ENCODE peak calls at places on chromosomes 3 and 15, in six cellular contexts. H is gastrocnemius medialis, F is tibial artery, J is uterus, O is RWPE2, Z is OCI-LY7. I is an unnamed sample. For H3K4me1, the result is how much of the 10 kb centered on the place peaks cover.

GRCh38 chr3:64945171-64945684 is 257.4 kb upstream of the ADAMTS9 start:
- DNase-seq in H (peak), F (peak), Z (no peak), J (peak), O (no peak), I (peak)

GRCh38 chr3:100261481-100261903 is 700 bp downstream of the TBC1D23 start:
- DNase-seq in F (no peak), J (no peak), O (no peak), Z (no peak), H (no peak), I (no peak)

GRCh38 chr3:131053021-131053420 is 26.3 kb downstream of the NEK11 start:
- DNase-seq in F (no peak), Z (no peak), J (no peak), H (no peak), O (no peak), I (no peak)

GRCh38 chr3:158247288-158247687 is 137.4 kb downstream of the RSRC1 start:
- DNase-seq in O (no peak), J (no peak), H (no peak), Z (no peak), F (no peak), I (no peak)

GRCh38 chr3:550481-550880 is 353.9 kb downstream of the CHL1 start:
- DNase-seq in F (no peak), J (no peak), O (no peak), H (no peak), Z (no peak), I (no peak)

GRCh38 chr3:114902691-114903101 is 244.4 kb downstream of the ZBTB20 start:
- DNase-seq in H (no peak), F (no peak), O (no peak), Z (no peak), J (no peak), I (no peak)

GRCh38 chr3:185270262-185270955 is 16.6 kb upstream of the EHHADH start:
- DNase-seq in J (no peak), Z (no peak), H (no peak), O (no peak), F (no peak), I (no peak)

GRCh38 chr3:129045675-129046036 is 14.9 kb upstream of the GP9 start:
- DNase-seq in Z (no peak), F (no peak), J (no peak), H (no peak), O (no peak), I (peak)

GRCh38 chr3:149968216-149968615 is 2.5 kb downstream of the PFN2 start:
- DNase-seq in O (no peak), H (no peak), F (no peak), J (no peak), Z (no peak), I (no peak)

GRCh38 chr3:153164009-153164550 is 2.1 kb downstream of the RAP2B start:
- DNase-seq in H (no peak), O (no peak), Z (no peak), J (no peak), F (no peak), I (no peak)

GRCh38 chr15:27433604-27434003 is 462.6 kb downstream of the GABRG3 start:
- DNase-seq in Z (no peak), J (no peak), H (no peak), O (no peak), F (no peak), I (no peak)

GRCh38 chr3:16101295-16102186 is 72.9 kb upstream of the GALNT15 start:
- DNase-seq in J (no peak), O (peak), H (no peak), F (no peak), Z (no peak), I (no peak)

GRCh38 chr15:56805466-56806146 is 72.3 kb upstream of the ZNF280D start:
- DNase-seq in H (peak), O (peak), J (peak), F (no peak), Z (no peak), I (no peak)

GRCh38 chr3:43073836-43074220 is 32.1 kb downstream of the POMGNT2 start:
- DNase-seq in O (no peak), H (no peak), Z (no peak), F (no peak), J (no peak), I (no peak)

GRCh38 chr15:58454950-58455401 is 23.2 kb downstream of the LIPC start:
- DNase-seq in J (no peak), H (no peak), F (no peak), Z (no peak), O (no peak), I (no peak)

GRCh38 chr3:172321035-172321434 is 127.2 kb downstream of the GHSR start:
- DNase-seq in O (no peak), F (no peak), H (no peak), J (no peak), Z (no peak), I (no peak)

GRCh38 chr3:99498544-99499234 is 139.7 kb upstream of the COL8A1 start:
- DNase-seq in J (no peak), O (no peak), F (peak), Z (no peak), H (no peak), I (no peak)

GRCh38 chr3:87287025-87287424 is 10.6 kb upstream of the POU1F1 start:
- DNase-seq in H (no peak), J (no peak), F (no peak), Z (no peak), O (no peak), I (no peak)

GRCh38 chr15:79933245-79933644 is 36.4 kb upstream of the MTHFS start:
- DNase-seq in J (no peak), H (no peak), O (no peak), F (no peak), Z (no peak), I (no peak)

GRCh38 chr3:125140817-125141595 is 71.5 kb downstream of the SLC12A8 start:
- DNase-seq in J (no peak), O (no peak), Z (no peak), F (no peak), H (no peak), I (peak)

DNA sequence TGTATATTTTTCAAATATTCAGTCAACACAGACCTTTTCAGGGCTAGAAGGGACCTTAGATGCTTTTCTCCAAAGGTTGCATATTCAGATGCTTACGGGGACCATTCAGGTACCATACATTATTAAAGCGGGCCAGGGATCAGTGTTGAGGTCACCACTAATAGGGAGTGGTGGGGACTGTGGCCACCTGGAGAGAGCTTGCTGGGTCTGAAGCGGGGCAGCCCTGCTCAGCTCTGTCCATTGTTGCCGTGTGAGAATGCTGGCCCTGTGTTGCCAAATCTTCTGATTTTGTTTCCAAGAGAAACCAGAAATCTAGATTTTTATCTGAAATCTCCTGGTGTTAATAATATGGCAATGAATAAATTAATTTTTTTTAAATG is 23.7 kb downstream of the ABHD2 start:
- DNase-seq in O (no peak), Z (no peak), J (no peak), H (no peak), F (no peak), I (no peak)
- H3K4me1 ChIP-seq in O (under half), Z (under half), J (under half), H (under half), F (half or more), I (half or more)

DNA sequence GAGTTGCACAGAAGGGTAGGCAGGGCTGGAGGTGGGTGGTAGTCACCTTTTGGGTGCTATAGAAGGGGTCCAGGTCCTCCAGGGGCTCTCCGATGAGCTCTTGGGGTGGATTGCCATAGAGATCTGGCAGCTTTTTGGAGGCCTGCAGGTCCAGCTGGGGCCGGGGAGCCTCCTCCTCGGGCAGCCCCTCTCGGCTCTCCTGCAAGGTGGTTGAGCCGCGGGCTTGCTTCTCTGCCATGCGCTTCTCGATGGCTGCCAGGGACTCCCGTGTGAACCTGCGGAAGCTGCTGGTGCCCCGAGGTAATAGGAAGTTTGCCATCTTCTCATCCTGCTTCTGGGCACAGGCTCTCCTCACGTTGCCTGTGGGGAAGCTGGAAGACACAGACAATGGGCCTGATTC is 16.5 kb downstream of the SCN5A start:
- DNase-seq in F (no peak), J (no peak), H (no peak), Z (no peak), O (no peak), I (no peak)
- H3K27ac ChIP-seq in F (no peak), J (no peak), H (no peak), Z (no peak), O (no peak), I (no peak)

DNA sequence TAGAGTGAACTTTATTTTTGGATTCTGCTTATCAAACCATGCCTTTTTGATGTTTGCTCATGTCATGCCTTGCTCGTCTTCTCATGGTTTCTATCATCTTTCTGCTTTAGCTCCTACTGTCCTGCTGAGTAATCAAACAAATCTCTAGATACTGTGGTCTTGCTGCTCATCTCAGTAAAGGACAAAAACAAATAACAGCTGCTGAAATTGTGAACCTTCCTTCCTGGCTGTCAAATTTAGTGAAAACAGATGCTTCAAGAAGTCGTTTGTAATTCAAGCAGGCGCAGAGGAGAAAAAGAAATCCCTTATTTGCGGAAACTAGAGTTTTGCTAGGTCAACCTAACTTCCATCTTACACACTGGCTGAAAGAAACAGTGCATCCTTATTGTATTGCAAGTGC is 616.1 kb upstream of the ALCAM start:
- DNase-seq in Z (no peak), O (no peak), H (no peak), J (no peak), F (no peak), I (no peak)
- H3K4me3 ChIP-seq in Z (no peak), O (no peak), H (no peak), J (no peak), F (no peak), I (no peak)

GRCh38 chr3:191301017-191301416 is 28.2 kb upstream of the CCDC50 start:
- DNase-seq in H (no peak), O (no peak), J (no peak), F (no peak), Z (peak), I (no peak)
- H3K4me1 ChIP-seq in H (under half), O (under half), J (under half), F (under half), Z (half or more), I (under half)

DNA sequence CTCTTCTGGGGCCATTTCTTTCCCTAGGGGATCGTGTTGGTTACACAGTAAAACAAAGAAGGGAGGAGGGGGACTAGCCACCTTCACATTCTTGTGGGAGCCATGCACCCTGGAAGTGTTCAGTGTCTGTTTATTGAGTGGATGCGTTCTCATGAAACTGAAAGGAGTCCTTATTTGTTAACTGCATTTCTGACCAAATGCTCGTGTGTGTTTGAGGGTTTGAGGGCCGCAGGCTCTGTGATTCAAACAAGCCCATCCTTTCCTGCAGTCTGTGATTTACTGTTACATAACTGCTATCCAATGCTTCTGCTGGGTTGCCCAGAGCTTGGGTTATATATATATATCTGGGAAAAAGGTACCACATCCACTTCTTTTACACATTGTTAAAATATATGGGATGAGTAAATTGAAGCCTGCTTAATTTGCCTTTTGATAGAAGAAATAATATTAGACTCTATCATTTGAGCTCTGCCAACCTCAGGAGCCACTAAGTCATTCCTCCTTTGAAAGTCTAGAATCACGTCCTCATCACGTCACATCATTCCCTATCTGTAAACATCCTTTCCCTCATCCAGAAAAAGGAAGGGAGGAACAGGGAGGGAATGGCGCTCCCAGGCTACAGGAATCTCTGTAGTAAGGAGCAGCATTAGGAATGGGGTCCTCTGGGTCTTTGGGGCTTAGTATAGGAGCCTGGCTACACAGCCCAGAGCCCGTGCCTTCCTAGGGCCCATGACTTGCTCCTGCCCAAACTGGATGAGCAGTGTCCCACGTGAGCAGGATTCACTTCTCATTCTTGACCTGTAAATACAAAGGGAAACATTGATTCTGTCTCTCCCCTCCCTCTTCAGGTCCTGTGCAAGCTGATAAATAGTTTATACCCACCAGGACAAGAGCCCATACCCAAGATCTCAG is 1.5 kb downstream of the TAGLN3 start:
- DNase-seq in J (no peak), F (no peak), Z (no peak), O (no peak), H (no peak), I (no peak)
- H3K27ac ChIP-seq in J (no peak), F (no peak), Z (no peak), O (no peak), H (no peak), I (no peak)

GRCh38 chr15:29115093-29115991 is 154.3 kb downstream of the NSMCE3 start:
- DNase-seq in O (no peak), Z (no peak), F (no peak), H (no peak), J (no peak), I (no peak)
- H3K4me3 ChIP-seq in O (no peak), Z (no peak), F (peak), H (no peak), J (peak), I (peak)

I was measured in psoas muscle.